ENCODE peak calls at places on chromosomes 4 and X, in four cellular contexts. R is right atrium auricular region, W is spleen, F is K562. I is an unnamed sample. For H3K9me3, the result is how much of the 10 kb centered on the place peaks cover.

GRCh38 chrX:135489542-135489941 is 30.9 kb upstream of the INTS6L start:
- DNase-seq in R (no peak), W (no peak), F (no peak), I (no peak)

GRCh38 chrX:69133561-69134542 is 31.4 kb downstream of the PJA1 start:
- DNase-seq in R (no peak), W (no peak), F (peak), I (peak)

GRCh38 chrX:44747317-44747716 is 96.5 kb upstream of the DUSP21 start:
- DNase-seq in R (no peak), W (no peak), F (no peak), I (no peak)

GRCh38 chr4:151745727-151746231 is 15.0 kb downstream of the GATB start:
- DNase-seq in R (no peak), W (no peak), F (peak), I (no peak)

GRCh38 chrX:150007356-150007755 is 69.1 kb upstream of the EOLA2 start:
- DNase-seq in R (no peak), W (no peak), F (no peak), I (no peak)

GRCh38 chr4:103303011-103303410 is 104.9 kb upstream of the CENPE start:
- DNase-seq in R (no peak), W (no peak), F (no peak), I (no peak)

GRCh38 chr4:90080116-90080515 is 47.1 kb upstream of the CCSER1 start:
- DNase-seq in R (no peak), W (no peak), F (no peak), I (no peak)

GRCh38 chrX:129843209-129843458 is 552 bp downstream of the ZDHHC9 start:
- DNase-seq in R (no peak), W (no peak), F (peak), I (no peak)

GRCh38 chr4:37892641-37893040 is 1.8 kb downstream of the TBC1D1 start:
- DNase-seq in R (no peak), W (peak), F (no peak), I (no peak)

GRCh38 chrX:18613930-18614639 is 57.8 kb downstream of the RS1 start:
- DNase-seq in R (no peak), W (no peak), F (no peak), I (no peak)

GRCh38 chrX:52424658-52425057 is 55.8 kb downstream of the XAGE2 start:
- DNase-seq in R (no peak), W (no peak), F (no peak), I (no peak)

GRCh38 chr4:105145913-105146285 is 777 bp upstream of the TET2 start:
- DNase-seq in R (no peak), W (peak), F (no peak), I (no peak)

GRCh38 chrX:65874110-65874509 is 165.8 kb downstream of the VSIG4 start:
- DNase-seq in R (no peak), W (no peak), F (no peak), I (no peak)

GRCh38 chr4:155889036-155889793 is 14.3 kb upstream of the TDO2 start:
- DNase-seq in R (no peak), W (no peak), F (no peak), I (no peak)

GRCh38 chrX:120308558-120308957 is 2.7 kb downstream of the TMEM255A start:
- DNase-seq in R (no peak), W (no peak), F (no peak), I (peak)

GRCh38 chrX:18702362-18703195 is 4.9 kb upstream of the PPEF1 start:
- DNase-seq in R (no peak), W (no peak), F (no peak), I (no peak)

GRCh38 chr4:177964061-177964460 is 521.8 kb upstream of the AGA start:
- DNase-seq in R (no peak), W (no peak), F (no peak), I (no peak)

GRCh38 chrX:147978931-147979330 is 2.2 kb upstream of the FMR1NB start:
- DNase-seq in R (no peak), W (no peak), F (no peak), I (no peak)

GRCh38 chrX:139203681-139204575 is 326.6 kb upstream of the F9 start:
- DNase-seq in R (no peak), W (peak), F (peak), I (no peak)

GRCh38 chr4:9969526-9970398 is 51.5 kb downstream of the SLC2A9 start:
- DNase-seq in R (no peak), W (no peak), F (no peak), I (no peak)

GRCh38 chr4:8857682-8858187 is 13.9 kb downstream of the HMX1 start:
- DNase-seq in R (no peak), W (no peak), F (no peak), I (no peak)

GRCh38 chr4:124437853-124438495 is 274.6 kb downstream of the ANKRD50 start:
- DNase-seq in R (no peak), W (no peak), F (no peak), I (no peak)

GRCh38 chr4:152364383-152364782 is 171.5 kb downstream of the FBXW7 start:
- DNase-seq in R (no peak), W (no peak), F (no peak), I (no peak)

GRCh38 chrX:110049096-110049495 is 46.2 kb downstream of the TMEM164 start:
- DNase-seq in R (no peak), W (no peak), F (no peak), I (no peak)

GRCh38 chr4:41438564-41438963 is 99.4 kb upstream of the LIMCH1 start:
- DNase-seq in R (no peak), W (no peak), F (no peak), I (no peak)

GRCh38 chrX:69027181-69028005 is 137.9 kb downstream of the PJA1 start:
- DNase-seq in R (no peak), W (no peak), F (no peak), I (no peak)

GRCh38 chr4:31807036-31807435 is 1086.9 kb downstream of the PCDH7 start:
- DNase-seq in R (no peak), W (no peak), F (no peak), I (no peak)

GRCh38 chrX:19549838-19550237 is 34.5 kb upstream of the MAP3K15 start:
- DNase-seq in R (no peak), W (no peak), F (no peak), I (no peak)

GRCh38 chr4:139528377-139529005 is 27.5 kb downstream of the SETD7 start:
- DNase-seq in R (peak), W (no peak), F (no peak), I (no peak)

GRCh38 chr4:72302981-72303704 is 265.9 kb downstream of the ADAMTS3 start:
- DNase-seq in R (no peak), W (no peak), F (peak), I (peak)

GRCh38 chrX:23844502-23845138 is 61.6 kb downstream of the SAT1 start:
- DNase-seq in R (no peak), W (peak), F (peak), I (no peak)

GRCh38 chr4:38034986-38035882 is 75.0 kb downstream of the PTTG2 start:
- DNase-seq in R (no peak), W (no peak), F (peak), I (peak)

GRCh38 chrX:56795309-56795868 is 66.3 kb downstream of the NBDY start:
- DNase-seq in R (peak), W (no peak), F (no peak), I (no peak)

GRCh38 chr4:96525901-96526300 is 686.0 kb downstream of the PDHA2 start:
- DNase-seq in R (no peak), W (no peak), F (no peak), I (no peak)

GRCh38 chrX:1239681-1240142 is 27.3 kb upstream of the CRLF2 start:
- DNase-seq in R (peak), W (peak), F (no peak), I (no peak)

GRCh38 chr4:24662065-24662464 is 77.7 kb upstream of the DHX15 start:
- DNase-seq in R (no peak), W (no peak), F (no peak), I (peak)

GRCh38 chrX:48899078-48899410 is 1.3 kb downstream of the PQBP1 start:
- DNase-seq in R (no peak), W (peak), F (no peak), I (no peak)

GRCh38 chr4:129062580-129062979 is 30.8 kb downstream of the SCLT1 start:
- DNase-seq in R (no peak), W (no peak), F (no peak), I (no peak)
- H3K9me3 ChIP-seq in R (under half), W (half or more), F (under half), I (half or more)

DNA sequence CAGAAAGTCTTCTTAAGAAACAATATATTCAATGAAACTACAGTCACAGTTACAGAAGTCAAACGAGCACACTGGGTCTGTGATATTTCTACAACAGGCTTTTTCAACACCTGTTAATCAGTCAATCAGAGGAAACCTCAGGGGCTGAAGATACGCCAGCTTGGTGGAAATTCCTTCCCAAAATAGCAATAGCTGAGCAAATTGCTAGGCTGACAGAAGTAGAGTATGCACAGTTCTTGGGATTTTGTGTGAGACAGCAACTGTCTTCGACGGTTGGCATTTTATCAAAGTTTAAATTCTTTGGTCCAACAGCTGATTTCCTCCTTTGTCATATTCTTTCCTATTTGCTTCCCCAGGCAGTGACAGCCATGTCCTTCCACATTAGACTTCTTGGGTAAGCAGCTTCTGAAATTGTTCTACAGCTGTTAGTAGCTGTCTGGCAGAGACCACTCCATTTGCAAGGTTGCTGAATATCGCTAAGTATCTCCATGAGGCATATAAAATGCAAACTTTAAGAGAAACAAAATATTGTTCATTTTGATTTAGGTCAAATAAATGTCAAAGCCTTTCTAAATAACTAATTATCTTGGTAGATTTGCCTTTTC is 8.0 kb upstream of the PALLD start:
- DNase-seq in R (no peak), W (no peak), F (no peak), I (no peak)
- H3K4me3 ChIP-seq in R (no peak), W (no peak), F (no peak), I (no peak)

GRCh38 chr4:19437008-19437407 is 814.7 kb upstream of the SLIT2 start:
- DNase-seq in R (no peak), W (no peak), F (no peak), I (no peak)
- H3K9me3 ChIP-seq in R (under half), W (under half), F (under half), I (under half)

DNA sequence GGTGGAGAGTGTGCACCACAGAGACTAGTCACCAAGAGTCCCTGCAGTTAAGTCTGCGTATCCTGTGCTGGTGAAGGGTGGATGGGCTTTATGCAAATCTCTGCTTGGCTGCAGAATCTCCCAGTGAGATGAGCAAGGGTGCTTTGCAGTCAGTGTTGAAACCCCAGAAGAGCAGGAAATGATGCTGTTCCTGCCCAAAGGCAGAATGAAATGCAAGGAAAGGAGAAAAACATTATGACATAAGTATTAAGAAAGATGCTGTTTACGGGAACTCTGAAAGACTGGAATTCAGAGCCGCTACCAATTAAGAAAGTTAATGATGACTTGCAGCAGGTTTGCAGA is 25.4 kb upstream of the ACSL1 start:
- DNase-seq in R (peak), W (no peak), F (no peak), I (no peak)
- H3K4me3 ChIP-seq in R (no peak), W (no peak), F (no peak), I (no peak)

GRCh38 chrX:154598656-154599055 is 13.7 kb downstream of the CTAG1A start:
- DNase-seq in R (no peak), W (no peak), F (no peak), I (no peak)
- H3K9me3 ChIP-seq in R (under half), W (under half), F (under half), I (under half)